ENCODE peak calls at places on chromosome 13, in seven cellular contexts. One of them, this sample, is unnamed.

GRCh38 chr13:98311200-98311548 is 134.1 kb upstream of the RNF113B start:
- DNase-seq in CD8-positive, alpha-beta T cell: no peak
- DNase-seq in NCI-H1105: no peak
- DNase-seq in SK-N-DZ: no peak
- DNase-seq in T-helper 17 cell: no peak
- DNase-seq in naive thymus-derived CD8-positive, alpha-beta T cell: no peak
- DNase-seq in heart right ventricle: no peak
- DNase-seq in this sample: no peak

GRCh38 chr13:27556109-27556508 is 64.2 kb downstream of the LNX2 start:
- DNase-seq in CD8-positive, alpha-beta T cell: no peak
- DNase-seq in NCI-H1105: no peak
- DNase-seq in SK-N-DZ: no peak
- DNase-seq in T-helper 17 cell: no peak
- DNase-seq in naive thymus-derived CD8-positive, alpha-beta T cell: no peak
- DNase-seq in heart right ventricle: peak; percentile 12
- DNase-seq in this sample: no peak

GRCh38 chr13:73451120-73452029 is 392.6 kb downstream of the KLF5 start:
- DNase-seq in CD8-positive, alpha-beta T cell: no peak
- DNase-seq in NCI-H1105: no peak
- DNase-seq in SK-N-DZ: no peak
- DNase-seq in T-helper 17 cell: no peak
- DNase-seq in naive thymus-derived CD8-positive, alpha-beta T cell: no peak
- DNase-seq in heart right ventricle: no peak
- DNase-seq in this sample: no peak

GRCh38 chr13:74132152-74132767 is 1.9 kb downstream of the KLF12 start:
- DNase-seq in CD8-positive, alpha-beta T cell: no peak
- DNase-seq in NCI-H1105: no peak
- DNase-seq in SK-N-DZ: peak; percentile 18
- DNase-seq in T-helper 17 cell: no peak
- DNase-seq in naive thymus-derived CD8-positive, alpha-beta T cell: peak; percentile 65
- DNase-seq in heart right ventricle: no peak
- DNase-seq in this sample: peak; percentile 28

GRCh38 chr13:43991773-43992201 is 112.1 kb downstream of the LACC1 start:
- DNase-seq in CD8-positive, alpha-beta T cell: no peak
- DNase-seq in NCI-H1105: no peak
- DNase-seq in SK-N-DZ: no peak
- DNase-seq in T-helper 17 cell: no peak
- DNase-seq in naive thymus-derived CD8-positive, alpha-beta T cell: no peak
- DNase-seq in heart right ventricle: peak; percentile 37
- DNase-seq in this sample: no peak

GRCh38 chr13:74132768-74133656 is 1.2 kb downstream of the KLF12 start:
- DNase-seq in CD8-positive, alpha-beta T cell: peak; percentile 29
- DNase-seq in NCI-H1105: no peak
- DNase-seq in SK-N-DZ: peak; percentile 30
- DNase-seq in T-helper 17 cell: peak; percentile 17
- DNase-seq in naive thymus-derived CD8-positive, alpha-beta T cell: peak; percentile 65
- DNase-seq in heart right ventricle: peak; percentile 37
- DNase-seq in this sample: peak; percentile 38

GRCh38 chr13:112172641-112173171 is 105.8 kb downstream of the SOX1 start:
- DNase-seq in CD8-positive, alpha-beta T cell: no peak
- DNase-seq in NCI-H1105: no peak
- DNase-seq in SK-N-DZ: no peak
- DNase-seq in T-helper 17 cell: no peak
- DNase-seq in naive thymus-derived CD8-positive, alpha-beta T cell: no peak
- DNase-seq in heart right ventricle: no peak
- DNase-seq in this sample: peak; percentile 31

GRCh38 chr13:91347996-91348905 is 764 bp downstream of the MIR17HG start:
- DNase-seq in CD8-positive, alpha-beta T cell: peak; percentile 46
- DNase-seq in NCI-H1105: no peak
- DNase-seq in SK-N-DZ: no peak
- DNase-seq in T-helper 17 cell: peak; percentile 64
- DNase-seq in naive thymus-derived CD8-positive, alpha-beta T cell: peak; percentile 84
- DNase-seq in heart right ventricle: peak; percentile 32
- DNase-seq in this sample: peak; percentile 21

GRCh38 chr13:99751517-99752199 is 219.9 kb downstream of the ZIC5 start:
- DNase-seq in CD8-positive, alpha-beta T cell: no peak
- DNase-seq in NCI-H1105: no peak
- DNase-seq in SK-N-DZ: no peak
- DNase-seq in T-helper 17 cell: no peak
- DNase-seq in naive thymus-derived CD8-positive, alpha-beta T cell: no peak
- DNase-seq in heart right ventricle: no peak
- DNase-seq in this sample: no peak

GRCh38 chr13:110428281-110428680 is 121.2 kb downstream of the COL4A2 start:
- DNase-seq in CD8-positive, alpha-beta T cell: no peak
- DNase-seq in NCI-H1105: no peak
- DNase-seq in SK-N-DZ: no peak
- DNase-seq in T-helper 17 cell: no peak
- DNase-seq in naive thymus-derived CD8-positive, alpha-beta T cell: no peak
- DNase-seq in heart right ventricle: peak; percentile 2
- DNase-seq in this sample: no peak

GRCh38 chr13:99446242-99446641 is 55.0 kb upstream of the TM9SF2 start:
- DNase-seq in CD8-positive, alpha-beta T cell: no peak
- DNase-seq in NCI-H1105: no peak
- DNase-seq in SK-N-DZ: no peak
- DNase-seq in T-helper 17 cell: no peak
- DNase-seq in naive thymus-derived CD8-positive, alpha-beta T cell: no peak
- DNase-seq in heart right ventricle: no peak
- DNase-seq in this sample: no peak

GRCh38 chr13:77492982-77493381 is 42.5 kb upstream of the SCEL start:
- DNase-seq in CD8-positive, alpha-beta T cell: no peak
- DNase-seq in NCI-H1105: peak; percentile 48
- DNase-seq in SK-N-DZ: no peak
- DNase-seq in T-helper 17 cell: no peak
- DNase-seq in naive thymus-derived CD8-positive, alpha-beta T cell: peak; percentile 8
- DNase-seq in heart right ventricle: no peak
- DNase-seq in this sample: peak; percentile 37

GRCh38 chr13:28819748-28820098 is 416 bp upstream of the MTUS2 start:
- DNase-seq in CD8-positive, alpha-beta T cell: peak; percentile 13
- DNase-seq in NCI-H1105: peak; percentile 18
- DNase-seq in SK-N-DZ: peak; percentile 30
- DNase-seq in T-helper 17 cell: peak; percentile 49
- DNase-seq in naive thymus-derived CD8-positive, alpha-beta T cell: peak; percentile 11
- DNase-seq in heart right ventricle: peak; percentile 44
- DNase-seq in this sample: peak; percentile 83

GRCh38 chr13:33401238-33401637 is 115.7 kb upstream of the STARD13 start:
- DNase-seq in CD8-positive, alpha-beta T cell: no peak
- DNase-seq in NCI-H1105: peak; percentile 72
- DNase-seq in SK-N-DZ: no peak
- DNase-seq in T-helper 17 cell: no peak
- DNase-seq in naive thymus-derived CD8-positive, alpha-beta T cell: no peak
- DNase-seq in heart right ventricle: peak; percentile 53
- DNase-seq in this sample: no peak

GRCh38 chr13:37656247-37656940 is 57.8 kb upstream of the POSTN start:
- DNase-seq in CD8-positive, alpha-beta T cell: no peak
- DNase-seq in NCI-H1105: no peak
- DNase-seq in SK-N-DZ: no peak
- DNase-seq in T-helper 17 cell: no peak
- DNase-seq in naive thymus-derived CD8-positive, alpha-beta T cell: no peak
- DNase-seq in heart right ventricle: no peak
- DNase-seq in this sample: no peak